ENCODE peak calls at places on chromosomes 4 and X, in seven cellular contexts. One of them, this sample, is unnamed.
A peak's percentile ranks its signal among the peaks of the same experiment; 100 is the strongest.

GRCh38 chr4:119664168-119664907 is 35.7 kb upstream of the PDE5A start:
- DNase-seq in GM23248: no peak
- DNase-seq in mammary epithelial cell: no peak
- DNase-seq in activated T-helper 1 cell treated with Interleukin-2 at 50 U/mL for 16 hours: no peak
- DNase-seq in heart left ventricle: no peak
- DNase-seq in left ventricle myocardium superior: no peak
- DNase-seq in Caco-2: no peak
- DNase-seq in this sample: no peak

GRCh38 chrX:152896450-152896849 is 1.4 kb upstream of the ZNF185 start:
- DNase-seq in GM23248: peak; percentile 51
- DNase-seq in mammary epithelial cell: no peak
- DNase-seq in activated T-helper 1 cell treated with Interleukin-2 at 50 U/mL for 16 hours: no peak
- DNase-seq in heart left ventricle: no peak
- DNase-seq in left ventricle myocardium superior: no peak
- DNase-seq in Caco-2: no peak
- DNase-seq in this sample: no peak

GRCh38 chr4:156939151-156939550 is 32.4 kb downstream of the PDGFC start:
- DNase-seq in GM23248: peak; percentile 44
- DNase-seq in mammary epithelial cell: peak; percentile 56
- DNase-seq in activated T-helper 1 cell treated with Interleukin-2 at 50 U/mL for 16 hours: no peak
- DNase-seq in heart left ventricle: no peak
- DNase-seq in left ventricle myocardium superior: no peak
- DNase-seq in Caco-2: no peak
- DNase-seq in this sample: no peak

GRCh38 chr4:145763399-145763798 is 83.5 kb downstream of the C4orf51 start:
- DNase-seq in GM23248: no peak
- DNase-seq in mammary epithelial cell: no peak
- DNase-seq in activated T-helper 1 cell treated with Interleukin-2 at 50 U/mL for 16 hours: no peak
- DNase-seq in heart left ventricle: no peak
- DNase-seq in left ventricle myocardium superior: no peak
- DNase-seq in Caco-2: no peak
- DNase-seq in this sample: no peak

GRCh38 chr4:140049024-140049923 is 104.7 kb downstream of the MAML3 start:
- DNase-seq in GM23248: peak; percentile 62
- DNase-seq in mammary epithelial cell: peak; percentile 50
- DNase-seq in activated T-helper 1 cell treated with Interleukin-2 at 50 U/mL for 16 hours: no peak
- DNase-seq in heart left ventricle: peak; percentile 62
- DNase-seq in left ventricle myocardium superior: peak; percentile 49
- DNase-seq in Caco-2: peak; percentile 80
- DNase-seq in this sample: peak; percentile 46

GRCh38 chr4:106258145-106259045 is 57.6 kb downstream of the TBCK start:
- DNase-seq in GM23248: peak; percentile 40
- DNase-seq in mammary epithelial cell: no peak
- DNase-seq in activated T-helper 1 cell treated with Interleukin-2 at 50 U/mL for 16 hours: no peak
- DNase-seq in heart left ventricle: no peak
- DNase-seq in left ventricle myocardium superior: no peak
- DNase-seq in Caco-2: no peak
- DNase-seq in this sample: no peak

GRCh38 chr4:95304898-95305297 is 243.9 kb downstream of the UNC5C start:
- DNase-seq in GM23248: no peak
- DNase-seq in mammary epithelial cell: peak; percentile 89
- DNase-seq in activated T-helper 1 cell treated with Interleukin-2 at 50 U/mL for 16 hours: no peak
- DNase-seq in heart left ventricle: no peak
- DNase-seq in left ventricle myocardium superior: no peak
- DNase-seq in Caco-2: no peak
- DNase-seq in this sample: no peak

GRCh38 chr4:120218981-120219380 is 152.3 kb upstream of the MAD2L1 start:
- DNase-seq in GM23248: peak; percentile 35
- DNase-seq in mammary epithelial cell: no peak
- DNase-seq in activated T-helper 1 cell treated with Interleukin-2 at 50 U/mL for 16 hours: no peak
- DNase-seq in heart left ventricle: no peak
- DNase-seq in left ventricle myocardium superior: no peak
- DNase-seq in Caco-2: no peak
- DNase-seq in this sample: no peak

GRCh38 chr4:174119818-174120217 is 163.6 kb downstream of the FBXO8 start:
- DNase-seq in GM23248: peak; percentile 36
- DNase-seq in mammary epithelial cell: no peak
- DNase-seq in activated T-helper 1 cell treated with Interleukin-2 at 50 U/mL for 16 hours: no peak
- DNase-seq in heart left ventricle: no peak
- DNase-seq in left ventricle myocardium superior: no peak
- DNase-seq in Caco-2: no peak
- DNase-seq in this sample: no peak

GRCh38 chr4:125765936-125766335 is 451.2 kb downstream of the FAT4 start:
- DNase-seq in GM23248: peak; percentile 43
- DNase-seq in mammary epithelial cell: no peak
- DNase-seq in activated T-helper 1 cell treated with Interleukin-2 at 50 U/mL for 16 hours: no peak
- DNase-seq in heart left ventricle: no peak
- DNase-seq in left ventricle myocardium superior: no peak
- DNase-seq in Caco-2: no peak
- DNase-seq in this sample: no peak

GRCh38 chr4:171538601-171539100 is 274.6 kb upstream of the GALNTL6 start:
- DNase-seq in GM23248: no peak
- DNase-seq in mammary epithelial cell: no peak
- DNase-seq in activated T-helper 1 cell treated with Interleukin-2 at 50 U/mL for 16 hours: no peak
- DNase-seq in heart left ventricle: no peak
- DNase-seq in left ventricle myocardium superior: no peak
- DNase-seq in Caco-2: no peak
- DNase-seq in this sample: no peak